ENCODE peak calls at places on chromosomes 4 and X, in seven cellular contexts. One of them, this sample, is unnamed.

GRCh38 chr4:182093947-182094346 is 149.3 kb upstream of the TENM3 start:
- DNase-seq in hypothalamus: no peak
- DNase-seq in neural crest cell: no peak
- DNase-seq in WTC11: no peak
- DNase-seq in T-helper 22 cell: no peak
- DNase-seq in NCI-H2029: no peak
- DNase-seq in stimulated activated naive CD4-positive, alpha-beta T cell: no peak
- DNase-seq in this sample: no peak

GRCh38 chr4:177427097-177427665 is 15.1 kb downstream of the AGA start:
- DNase-seq in hypothalamus: no peak
- DNase-seq in neural crest cell: no peak
- DNase-seq in WTC11: no peak
- DNase-seq in T-helper 22 cell: no peak
- DNase-seq in NCI-H2029: no peak
- DNase-seq in stimulated activated naive CD4-positive, alpha-beta T cell: no peak
- DNase-seq in this sample: no peak

GRCh38 chr4:166318810-166319525 is 445.9 kb downstream of the TLL1 start:
- DNase-seq in hypothalamus: no peak
- DNase-seq in neural crest cell: no peak
- DNase-seq in WTC11: no peak
- DNase-seq in T-helper 22 cell: no peak
- DNase-seq in NCI-H2029: no peak
- DNase-seq in stimulated activated naive CD4-positive, alpha-beta T cell: no peak
- DNase-seq in this sample: no peak

GRCh38 chr4:152572417-152573086 is 36.7 kb upstream of the FBXW7 start:
- DNase-seq in hypothalamus: no peak
- DNase-seq in neural crest cell: no peak
- DNase-seq in WTC11: no peak
- DNase-seq in T-helper 22 cell: no peak
- DNase-seq in NCI-H2029: no peak
- DNase-seq in stimulated activated naive CD4-positive, alpha-beta T cell: no peak
- DNase-seq in this sample: no peak

GRCh38 chr4:64767547-64767946 is 358.3 kb upstream of the TECRL start:
- DNase-seq in hypothalamus: no peak
- DNase-seq in neural crest cell: no peak
- DNase-seq in WTC11: no peak
- DNase-seq in T-helper 22 cell: no peak
- DNase-seq in NCI-H2029: no peak
- DNase-seq in stimulated activated naive CD4-positive, alpha-beta T cell: no peak
- DNase-seq in this sample: no peak

GRCh38 chrX:126552313-126553022 is at the start of gene DCAF12L1:
- DNase-seq in hypothalamus: peak
- DNase-seq in neural crest cell: peak
- DNase-seq in WTC11: peak
- DNase-seq in T-helper 22 cell: no peak
- DNase-seq in NCI-H2029: no peak
- DNase-seq in stimulated activated naive CD4-positive, alpha-beta T cell: no peak
- DNase-seq in this sample: no peak

GRCh38 chr4:141131738-141132688 is 1.3 kb downstream of the RNF150 start:
- DNase-seq in hypothalamus: no peak
- DNase-seq in neural crest cell: peak
- DNase-seq in WTC11: peak
- DNase-seq in T-helper 22 cell: no peak
- DNase-seq in NCI-H2029: no peak
- DNase-seq in stimulated activated naive CD4-positive, alpha-beta T cell: no peak
- DNase-seq in this sample: no peak

GRCh38 chrX:40105791-40106676 is 8.3 kb upstream of the BCOR start:
- DNase-seq in hypothalamus: peak
- DNase-seq in neural crest cell: peak
- DNase-seq in WTC11: peak
- DNase-seq in T-helper 22 cell: peak
- DNase-seq in NCI-H2029: peak
- DNase-seq in stimulated activated naive CD4-positive, alpha-beta T cell: peak
- DNase-seq in this sample: no peak

GRCh38 chr4:158314756-158315487 is 104.6 kb downstream of the TMEM144 start:
- DNase-seq in hypothalamus: no peak
- DNase-seq in neural crest cell: no peak
- DNase-seq in WTC11: no peak
- DNase-seq in T-helper 22 cell: no peak
- DNase-seq in NCI-H2029: no peak
- DNase-seq in stimulated activated naive CD4-positive, alpha-beta T cell: no peak
- DNase-seq in this sample: no peak

This sample was measured in esophagus muscularis mucosa.